ENCODE peak calls at places on chromosomes 6 and 20, in four cellular contexts. U, Y, A and M are unnamed samples.

GRCh38 chr20:2178328-2179232 is 77.0 kb downstream of the STK35 start:
- DNase-seq in U (no peak), A (no peak), Y (no peak), M (peak)

GRCh38 chr6:44040786-44041185 is 86.5 kb downstream of the MRPL14 start:
- DNase-seq in A (no peak), U (no peak), Y (no peak), M (no peak)

GRCh38 chr6:131451330-131452195 is 121.5 kb upstream of the ARG1 start:
- DNase-seq in Y (no peak), U (no peak), A (no peak), M (no peak)

GRCh38 chr20:36573103-36573797 is at the start of gene TGIF2:
- DNase-seq in A (peak), Y (peak), U (peak), M (peak)

GRCh38 chr6:149060300-149060984 is 257.1 kb upstream of the TAB2 start:
- DNase-seq in A (peak), U (no peak), Y (no peak), M (peak)

GRCh38 chr6:134464690-134465411 is 146.9 kb upstream of the SGK1 start:
- DNase-seq in U (no peak), Y (peak), A (no peak), M (no peak)

GRCh38 chr20:57465486-57465885 is 59.5 kb downstream of the CTCFL start:
- DNase-seq in U (no peak), A (no peak), Y (no peak), M (no peak)

GRCh38 chr6:106439459-106439858 is 78.9 kb downstream of the CRYBG1 start:
- DNase-seq in A (no peak), U (no peak), Y (no peak), M (no peak)

GRCh38 chr20:1373614-1374013 is 19.2 kb downstream of the FKBP1A start:
- DNase-seq in A (no peak), Y (no peak), U (no peak), M (peak)

GRCh38 chr20:57872816-57873409 is 163.1 kb upstream of the PMEPA1 start:
- DNase-seq in Y (no peak), U (no peak), A (no peak), M (no peak)

GRCh38 chr20:21623074-21623780 is 82.2 kb upstream of the PAX1 start:
- DNase-seq in A (no peak), U (no peak), Y (no peak), M (no peak)
- H3K27ac ChIP-seq in A (no peak), U (no peak), Y (no peak), M (no peak)

DNA sequence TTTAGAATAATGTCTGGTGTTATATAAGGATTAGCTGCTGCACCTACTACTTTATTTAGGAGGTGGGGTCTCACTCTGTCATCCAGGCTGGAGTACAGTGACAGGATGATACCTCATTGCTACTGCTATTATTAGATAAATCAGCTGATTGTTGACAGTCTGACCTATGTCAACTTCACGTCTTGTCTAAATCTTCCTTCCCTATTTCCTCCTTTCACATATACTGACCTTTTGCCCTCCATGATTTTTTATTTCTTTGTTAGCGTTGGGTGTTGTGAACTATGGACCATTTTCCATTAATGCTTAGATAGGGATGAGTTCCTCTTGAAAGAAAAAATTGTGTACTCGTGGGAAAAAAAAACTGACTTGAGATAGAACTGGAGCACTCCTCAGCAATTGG is 109.9 kb upstream of the BEND6 start:
- DNase-seq in A (no peak), Y (no peak), U (no peak), M (no peak)
- TF ChIP-seq MYC in A (no peak), Y (no peak), U (no peak), M (no peak)

GRCh38 chr6:42419490-42420280 is 32.0 kb downstream of the TRERF1 start:
- DNase-seq in Y (no peak), A (no peak), U (no peak), M (no peak)

GRCh38 chr6:42418739-42419138 is 33.0 kb downstream of the TRERF1 start:
- DNase-seq in U (no peak), Y (no peak), A (no peak), M (no peak)

GRCh38 chr6:42423244-42423643 is 28.5 kb downstream of the TRERF1 start:
- DNase-seq in A (no peak), Y (no peak), U (no peak), M (no peak)

GRCh38 chr6:42420741-42421140 is 31.0 kb downstream of the TRERF1 start:
- DNase-seq in A (no peak), Y (no peak), U (no peak), M (no peak)

DNA sequence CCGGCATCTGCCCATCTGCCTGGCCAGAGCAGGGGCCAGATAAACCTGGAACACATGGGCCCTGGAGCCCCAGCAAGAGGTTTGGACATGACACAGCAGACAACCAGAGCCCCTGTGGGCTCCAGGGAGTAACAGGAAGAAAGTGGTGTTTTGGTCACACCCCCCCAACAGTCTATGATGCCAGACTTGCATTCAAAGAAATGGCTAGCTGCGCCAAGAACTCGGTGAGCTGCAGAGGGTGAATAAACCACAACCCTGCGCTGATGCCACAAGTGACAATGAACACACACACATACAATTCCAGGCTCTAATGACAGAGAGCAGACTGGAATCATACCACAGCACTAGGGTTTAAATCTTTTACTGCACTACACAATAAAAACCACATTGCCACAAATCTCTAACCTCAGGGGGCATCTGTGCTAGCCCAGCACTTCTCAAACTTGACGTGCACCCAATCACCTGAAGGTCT is 34.0 kb downstream of the TRERF1 start:
- DNase-seq in U (no peak), Y (no peak), A (no peak), M (no peak)
- TF ChIP-seq JUN in U (no peak), Y (no peak), A (no peak), M (no peak)

GRCh38 chr20:18138639-18139583 is 1.2 kb downstream of the KAT14 start:
- DNase-seq in Y (no peak), A (peak), U (no peak), M (peak)
- H3K27ac ChIP-seq in Y (peak), A (peak), U (peak), M (no peak)

DNA sequence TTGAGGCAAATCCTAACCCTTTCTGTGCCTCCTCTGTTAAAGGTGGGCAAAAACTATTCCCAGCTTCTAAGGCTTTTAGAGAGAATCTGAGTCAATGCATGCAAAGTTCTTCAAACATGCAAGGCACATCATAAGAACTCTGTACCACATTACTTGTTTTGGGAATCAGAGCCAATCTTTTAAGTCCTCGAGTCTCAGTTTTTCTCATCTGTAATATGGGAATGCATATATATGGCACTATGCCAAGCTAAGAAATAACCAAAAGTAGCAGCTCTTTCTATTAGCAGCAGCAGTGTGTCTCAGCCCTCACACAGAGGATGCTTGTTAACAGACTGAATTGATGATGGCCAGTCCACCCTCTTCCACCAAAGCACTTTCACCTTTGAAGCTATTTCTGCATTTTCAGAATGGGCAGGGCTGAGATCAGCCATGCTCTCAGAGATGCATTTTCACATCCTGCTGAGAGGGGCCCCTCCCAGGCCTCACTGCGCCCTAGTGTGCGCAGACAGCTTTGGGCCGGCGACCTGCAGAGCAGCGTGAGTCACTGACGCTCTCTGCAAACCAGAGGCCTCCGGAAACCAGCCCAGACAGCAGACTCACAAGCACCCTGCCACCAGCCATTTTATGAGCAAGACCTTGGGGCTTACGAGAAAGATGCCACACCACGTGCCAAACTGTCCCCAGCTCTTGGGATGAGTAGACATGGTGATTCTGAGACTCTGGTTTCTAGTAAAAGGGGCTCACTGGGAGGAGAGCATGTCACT is 138.0 kb downstream of the NFATC2 start:
- DNase-seq in A (no peak), U (no peak), Y (no peak), M (no peak)
- TF ChIP-seq MYC in A (no peak), U (no peak), Y (no peak), M (no peak)

DNA sequence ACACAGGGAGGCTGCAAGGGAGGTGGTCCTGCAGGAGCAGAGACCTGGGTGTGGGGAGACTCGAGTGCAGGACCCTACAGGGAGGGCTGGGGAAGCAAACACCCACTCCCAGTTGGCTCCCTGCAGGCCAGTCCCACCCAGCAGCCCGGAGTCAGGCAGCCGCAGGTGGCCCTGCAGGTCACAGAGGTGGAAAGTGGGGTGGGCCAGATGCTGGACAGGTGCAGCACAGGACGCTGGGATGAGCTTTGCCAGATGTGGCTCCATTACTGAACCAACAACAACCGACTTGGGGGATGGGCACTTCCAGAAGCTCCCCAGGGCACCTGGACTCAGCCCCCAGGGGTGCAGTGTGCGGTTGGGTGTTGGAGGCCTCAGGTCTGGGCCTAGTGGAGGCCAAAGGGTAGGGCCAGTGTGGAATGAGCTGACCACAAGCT is 26.6 kb upstream of the MYT1 start:
- DNase-seq in A (no peak), U (no peak), Y (no peak), M (no peak)
- TF ChIP-seq JUN in A (no peak), U (no peak), Y (no peak), M (no peak)

DNA sequence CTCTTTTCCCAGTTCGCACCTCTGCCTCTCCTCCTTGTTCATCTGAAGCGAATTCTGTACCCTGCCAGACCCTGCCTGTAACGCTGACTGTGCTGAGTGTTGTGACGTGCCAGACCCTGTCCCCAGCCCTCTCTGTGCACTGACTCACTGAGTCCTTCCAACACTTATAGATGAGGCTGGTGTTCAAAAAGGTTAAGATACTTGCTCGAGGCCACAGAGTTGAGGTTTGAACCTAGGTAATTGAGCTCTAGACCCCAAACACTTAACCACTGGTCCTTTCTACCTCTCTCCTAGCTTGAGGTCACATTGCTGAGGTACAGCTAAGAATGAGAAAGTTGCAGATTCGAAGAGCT is 45.7 kb upstream of the NEDD9 start:
- DNase-seq in A (no peak), U (no peak), Y (no peak), M (no peak)
- H3K27ac ChIP-seq in A (no peak), U (no peak), Y (peak), M (no peak)